ENCODE peak calls at places on chromosomes 16 and 17, in five cellular contexts. U, X, D, F and T are unnamed samples.

GRCh38 chr17:35520043-35520442 is 17.4 kb downstream of the SLFN12L start:
- DNase-seq in U (no peak), F (no peak), D (no peak), X (no peak), T (no peak)

GRCh38 chr17:65504141-65504540 is 57.3 kb downstream of the AXIN2 start:
- DNase-seq in X (no peak), F (no peak), D (no peak), U (no peak), T (no peak)

GRCh38 chr17:17055286-17056166 is 13.3 kb downstream of the MPRIP start:
- DNase-seq in U (no peak), D (no peak), X (no peak), F (no peak), T (peak; percentile 30)

GRCh38 chr16:89530401-89531381 is 22.5 kb downstream of the SPG7 start:
- DNase-seq in X (no peak), U (no peak), D (no peak), F (no peak), T (no peak)

GRCh38 chr17:17144061-17144460 is 62.1 kb downstream of the PLD6 start:
- DNase-seq in D (no peak), U (no peak), F (no peak), X (no peak), T (no peak)

GRCh38 chr17:16459850-16460550 is 32.0 kb downstream of the LRRC75A start:
- DNase-seq in U (no peak), F (no peak), D (no peak), X (no peak), T (peak; percentile 81)

GRCh38 chr17:75854111-75854748 is 905 bp downstream of the WBP2 start:
- DNase-seq in F (no peak), X (no peak), D (peak; percentile 79), U (no peak), T (no peak)

GRCh38 chr17:46949291-46950174 is 26.6 kb downstream of the GOSR2 start:
- DNase-seq in U (no peak), F (no peak), X (no peak), D (peak; percentile 16), T (no peak)

GRCh38 chr16:55272787-55273186 is 51.2 kb upstream of the IRX6 start:
- DNase-seq in U (no peak), F (no peak), D (no peak), X (no peak), T (no peak)

GRCh38 chr16:1108299-1109252 is 12.5 kb upstream of the C1QTNF8 start:
- DNase-seq in D (peak; percentile 47), F (no peak), U (no peak), X (no peak), T (no peak)

GRCh38 chr16:11005611-11005975 is 61.2 kb downstream of the CLEC16A start:
- DNase-seq in F (no peak), X (no peak), U (no peak), D (peak; percentile 64), T (no peak)

GRCh38 chr17:54968954-54969400 is 412 bp downstream of the STXBP4 start:
- DNase-seq in F (no peak), X (no peak), U (no peak), D (peak; percentile 33), T (no peak)

GRCh38 chr17:48841395-48841831 is 10.6 kb downstream of the CALCOCO2 start:
- DNase-seq in D (peak; percentile 57), X (no peak), U (peak; percentile 10), F (no peak), T (no peak)

GRCh38 chr16:47141773-47142468 is 1.8 kb downstream of the NETO2 start:
- DNase-seq in F (peak; percentile 67), X (peak; percentile 76), U (peak; percentile 55), D (peak; percentile 84), T (peak; percentile 97)

GRCh38 chr16:87993901-87994300 is 42.7 kb downstream of the BANP start:
- DNase-seq in F (no peak), U (no peak), X (no peak), D (no peak), T (no peak)

GRCh38 chr17:29572691-29573557 is 4.4 kb downstream of the TP53I13 start:
- DNase-seq in U (no peak), D (peak; percentile 70), X (no peak), F (no peak), T (peak; percentile 67)

GRCh38 chr16:74695450-74696422 is 4.9 kb downstream of the MLKL start:
- DNase-seq in U (peak; percentile 78), D (peak; percentile 96), F (peak; percentile 80), X (peak; percentile 52), T (peak; percentile 94)

GRCh38 chr16:47887496-47887895 is 268.3 kb downstream of the ABCC12 start:
- DNase-seq in D (peak; percentile 28), F (no peak), U (no peak), X (no peak), T (peak; percentile 62)

GRCh38 chr16:3020247-3020603 is at the start of gene TNFRSF12A:
- DNase-seq in D (peak; percentile 91), X (no peak), F (peak; percentile 28), U (no peak), T (peak; percentile 92)

GRCh38 chr17:66228887-66229782 is at the start of gene APOH:
- DNase-seq in U (no peak), D (no peak), F (no peak), X (no peak), T (no peak)

GRCh38 chr17:59791603-59792457 is 84.4 kb downstream of the VMP1 start:
- DNase-seq in D (no peak), F (no peak), U (no peak), X (no peak), T (no peak)

GRCh38 chr17:9195961-9196668 is 174.8 kb downstream of the NTN1 start:
- DNase-seq in F (peak; percentile 25), X (no peak), U (no peak), D (no peak), T (peak; percentile 59)

GRCh38 chr17:300881-301280 is 51.7 kb downstream of the RPH3AL start:
- DNase-seq in X (no peak), F (no peak), U (no peak), D (no peak), T (no peak)

GRCh38 chr17:2847601-2848255 is 51.5 kb downstream of the RAP1GAP2 start:
- DNase-seq in X (no peak), F (no peak), D (no peak), U (no peak), T (no peak)

GRCh38 chr17:18626152-18626870 is 17.9 kb downstream of the TBC1D28 start:
- DNase-seq in F (no peak), X (no peak), U (no peak), D (no peak), T (no peak)

GRCh38 chr17:27522028-27522639 is 65.9 kb downstream of the KSR1 start:
- DNase-seq in U (no peak), D (no peak), X (no peak), F (no peak), T (no peak)

GRCh38 chr17:68207651-68208253 is 40.1 kb upstream of the AMZ2 start:
- DNase-seq in D (no peak), X (no peak), U (no peak), F (no peak), T (no peak)

GRCh38 chr17:79748296-79749099 is 17.8 kb downstream of the ENPP7 start:
- DNase-seq in F (no peak), U (no peak), D (no peak), X (no peak), T (peak; percentile 40)

GRCh38 chr17:82021728-82022309 is 859 bp downstream of the CENPX start:
- DNase-seq in U (no peak), D (no peak), X (no peak), F (no peak), T (no peak)

GRCh38 chr17:57735707-57736106 is 9.4 kb downstream of the CCDC182 start:
- DNase-seq in D (no peak), F (peak; percentile 33), U (no peak), X (no peak), T (peak; percentile 75)

GRCh38 chr17:82153745-82154375 is 55.8 kb upstream of the FASN start:
- DNase-seq in D (peak; percentile 90), X (peak; percentile 82), U (peak; percentile 30), F (peak; percentile 41), T (peak; percentile 93)